ENCODE peak calls at places on chromosomes 6 and 20, in seven cellular contexts. M is CD8-positive, alpha-beta T cell; H is IMR-90; W is mucosa of gallbladder; K is left ventricle myocardium inferior; S is A549; G is EL. B is an unnamed sample.
A peak's percentile ranks its signal among the peaks of the same experiment; 100 is the strongest.

GRCh38 chr20:1671891-1672669 is 14.5 kb upstream of the SIRPG start:
- DNase-seq in M (no peak), H (no peak), W (no peak), K (no peak), S (no peak), G (no peak), B (no peak)

GRCh38 chr6:125316621-125317020 is 14.9 kb upstream of the HDDC2 start:
- DNase-seq in M (no peak), H (no peak), W (no peak), K (no peak), S (no peak), G (no peak), B (no peak)

GRCh38 chr6:34587851-34588250 is 31.7 kb upstream of the SPDEF start:
- DNase-seq in M (no peak), H (no peak), W (no peak), K (no peak), S (no peak), G (no peak), B (no peak)

GRCh38 chr6:117498159-117498558 is 15.7 kb downstream of the DCBLD1 start:
- DNase-seq in M (no peak), H (peak; percentile 87), W (no peak), K (no peak), S (no peak), G (peak; percentile 84), B (peak; percentile 41)

GRCh38 chr6:152993431-152993830 is 9.1 kb downstream of the MTRF1L start:
- DNase-seq in M (no peak), H (no peak), W (no peak), K (no peak), S (peak; percentile 19), G (no peak), B (no peak)

GRCh38 chr20:62795023-62795761 is 1.1 kb upstream of the MRGBP start:
- DNase-seq in M (peak; percentile 80), H (peak; percentile 49), W (no peak), K (no peak), S (peak; percentile 71), G (peak; percentile 66), B (peak; percentile 79)

GRCh38 chr20:10673176-10673830 is 496 bp downstream of the JAG1 start:
- DNase-seq in M (no peak), H (no peak), W (no peak), K (no peak), S (no peak), G (peak; percentile 55), B (peak; percentile 17)

GRCh38 chr20:63588641-63589041 is 14.6 kb upstream of the HELZ2 start:
- DNase-seq in M (no peak), H (no peak), W (no peak), K (no peak), S (no peak), G (no peak), B (no peak)

GRCh38 chr20:50416269-50416863 is 93.8 kb upstream of the PTPN1 start:
- DNase-seq in M (no peak), H (no peak), W (no peak), K (peak; percentile 33), S (no peak), G (no peak), B (no peak)

GRCh38 chr6:141403827-141404226 is 728.9 kb upstream of the GJE1 start:
- DNase-seq in M (no peak), H (no peak), W (no peak), K (no peak), S (no peak), G (no peak), B (no peak)

GRCh38 chr20:13220857-13221297 is at the start of gene ISM1:
- DNase-seq in M (peak; percentile 62), H (no peak), W (no peak), K (no peak), S (peak; percentile 33), G (no peak), B (no peak)

GRCh38 chr6:95087394-95088097 is 489.8 kb upstream of the MANEA start:
- DNase-seq in M (no peak), H (peak; percentile 94), W (no peak), K (no peak), S (no peak), G (no peak), B (no peak)

GRCh38 chr20:44648068-44648467 is 3.4 kb downstream of the ADA start:
- DNase-seq in M (no peak), H (no peak), W (no peak), K (no peak), S (no peak), G (no peak), B (no peak)

GRCh38 chr6:155273438-155273837 is 9.6 kb downstream of the CLDN20 start:
- DNase-seq in M (no peak), H (peak; percentile 93), W (no peak), K (no peak), S (no peak), G (peak; percentile 94), B (peak; percentile 22)

GRCh38 chr6:41777886-41778285 is 1.8 kb downstream of the FRS3 start:
- DNase-seq in M (no peak), H (no peak), W (no peak), K (no peak), S (no peak), G (no peak), B (no peak)

GRCh38 chr20:50510706-50511401 is 671 bp downstream of the PTPN1 start:
- DNase-seq in M (peak; percentile 55), H (no peak), W (no peak), K (peak; percentile 25), S (no peak), G (peak; percentile 27), B (no peak)

GRCh38 chr20:44643154-44643519 is 8.4 kb downstream of the ADA start:
- DNase-seq in M (no peak), H (no peak), W (no peak), K (no peak), S (no peak), G (no peak), B (no peak)

GRCh38 chr6:3088853-3089445 is 20.7 kb downstream of the RIPK1 start:
- DNase-seq in M (no peak), H (peak; percentile 11), W (no peak), K (no peak), S (no peak), G (no peak), B (no peak)

GRCh38 chr20:8438748-8439147 is 306.7 kb downstream of the PLCB1 start:
- DNase-seq in M (no peak), H (no peak), W (no peak), K (no peak), S (no peak), G (no peak), B (no peak)

GRCh38 chr6:2476376-2476775 is 231.0 kb upstream of the GMDS start:
- DNase-seq in M (no peak), H (no peak), W (peak; percentile 70), K (no peak), S (no peak), G (peak; percentile 27), B (no peak)

GRCh38 chr6:340181-340955 is 48.1 kb downstream of the DUSP22 start:
- DNase-seq in M (no peak), H (no peak), W (no peak), K (peak; percentile 15), S (no peak), G (no peak), B (no peak)

GRCh38 chr6:165659945-165660862 is 2.8 kb downstream of the PDE10A start:
- DNase-seq in M (no peak), H (peak; percentile 32), W (no peak), K (no peak), S (no peak), G (no peak), B (no peak)

GRCh38 chr6:88867841-88868558 is 95.4 kb downstream of the RNGTT start:
- DNase-seq in M (no peak), H (peak; percentile 70), W (no peak), K (no peak), S (peak; percentile 13), G (peak; percentile 71), B (no peak)

GRCh38 chr6:23180504-23181293 is 611.3 kb downstream of the HDGFL1 start:
- DNase-seq in M (no peak), H (peak; percentile 90), W (peak; percentile 53), K (peak; percentile 64), S (no peak), G (peak; percentile 57), B (no peak)

GRCh38 chr20:7459123-7459522 is 481.1 kb downstream of the HAO1 start:
- DNase-seq in M (no peak), H (no peak), W (no peak), K (no peak), S (no peak), G (no peak), B (no peak)

GRCh38 chr6:38350882-38351281 is 288.8 kb downstream of the BTBD9 start:
- DNase-seq in M (no peak), H (peak; percentile 74), W (no peak), K (no peak), S (no peak), G (no peak), B (no peak)

GRCh38 chr20:33250666-33251065 is 14.9 kb downstream of the BPIFA1 start:
- DNase-seq in M (no peak), H (no peak), W (no peak), K (no peak), S (no peak), G (no peak), B (no peak)

B was measured in HTR-8/SVneo.